ENCODE peak calls at places on chromosomes 5 and 9, in nine cellular contexts. One of them, this sample, is unnamed.

GRCh38 chr5:166926098-166926497 is 1365.3 kb upstream of the WWC1 start:
- DNase-seq in SK-N-SH: no peak
- DNase-seq in WERI-Rb-1: no peak
- DNase-seq in OCI-LY7: no peak
- DNase-seq in upper lobe of left lung: no peak
- DNase-seq in naive thymus-derived CD4-positive, alpha-beta T cell: no peak
- DNase-seq in tibial artery: no peak
- DNase-seq in CD8-positive, alpha-beta T cell: no peak
- DNase-seq in CD4-positive, CD25-positive, alpha-beta regulatory T cell: no peak
- DNase-seq in this sample: no peak

GRCh38 chr5:176723440-176723839 is 76.2 kb downstream of the TSPAN17 start:
- DNase-seq in SK-N-SH: no peak
- DNase-seq in WERI-Rb-1: no peak
- DNase-seq in OCI-LY7: no peak
- DNase-seq in upper lobe of left lung: no peak
- DNase-seq in naive thymus-derived CD4-positive, alpha-beta T cell: no peak
- DNase-seq in tibial artery: no peak
- DNase-seq in CD8-positive, alpha-beta T cell: no peak
- DNase-seq in CD4-positive, CD25-positive, alpha-beta regulatory T cell: no peak
- DNase-seq in this sample: no peak

GRCh38 chr5:92909545-92909962 is 671.5 kb downstream of the NR2F1-AS1 start:
- DNase-seq in SK-N-SH: peak
- DNase-seq in WERI-Rb-1: peak
- DNase-seq in OCI-LY7: peak
- DNase-seq in upper lobe of left lung: no peak
- DNase-seq in naive thymus-derived CD4-positive, alpha-beta T cell: no peak
- DNase-seq in tibial artery: no peak
- DNase-seq in CD8-positive, alpha-beta T cell: no peak
- DNase-seq in CD4-positive, CD25-positive, alpha-beta regulatory T cell: no peak
- DNase-seq in this sample: no peak

GRCh38 chr5:68333649-68334549 is 118.3 kb downstream of the PIK3R1 start:
- DNase-seq in SK-N-SH: no peak
- DNase-seq in WERI-Rb-1: no peak
- DNase-seq in OCI-LY7: no peak
- DNase-seq in upper lobe of left lung: no peak
- DNase-seq in naive thymus-derived CD4-positive, alpha-beta T cell: no peak
- DNase-seq in tibial artery: no peak
- DNase-seq in CD8-positive, alpha-beta T cell: no peak
- DNase-seq in CD4-positive, CD25-positive, alpha-beta regulatory T cell: no peak
- DNase-seq in this sample: no peak

GRCh38 chr9:26551971-26552370 is 340.6 kb downstream of the CAAP1 start:
- DNase-seq in SK-N-SH: no peak
- DNase-seq in WERI-Rb-1: no peak
- DNase-seq in OCI-LY7: no peak
- DNase-seq in upper lobe of left lung: no peak
- DNase-seq in naive thymus-derived CD4-positive, alpha-beta T cell: no peak
- DNase-seq in tibial artery: no peak
- DNase-seq in CD8-positive, alpha-beta T cell: no peak
- DNase-seq in CD4-positive, CD25-positive, alpha-beta regulatory T cell: no peak
- DNase-seq in this sample: no peak

GRCh38 chr9:38443181-38443580 is 18.9 kb upstream of the IGFBPL1 start:
- DNase-seq in SK-N-SH: no peak
- DNase-seq in WERI-Rb-1: no peak
- DNase-seq in OCI-LY7: no peak
- DNase-seq in upper lobe of left lung: no peak
- DNase-seq in naive thymus-derived CD4-positive, alpha-beta T cell: no peak
- DNase-seq in tibial artery: no peak
- DNase-seq in CD8-positive, alpha-beta T cell: no peak
- DNase-seq in CD4-positive, CD25-positive, alpha-beta regulatory T cell: no peak
- DNase-seq in this sample: no peak

GRCh38 chr9:131423171-131423581 is 29.3 kb downstream of the PRRC2B start:
- DNase-seq in SK-N-SH: peak
- DNase-seq in WERI-Rb-1: no peak
- DNase-seq in OCI-LY7: no peak
- DNase-seq in upper lobe of left lung: peak
- DNase-seq in naive thymus-derived CD4-positive, alpha-beta T cell: no peak
- DNase-seq in tibial artery: peak
- DNase-seq in CD8-positive, alpha-beta T cell: no peak
- DNase-seq in CD4-positive, CD25-positive, alpha-beta regulatory T cell: no peak
- DNase-seq in this sample: peak

GRCh38 chr5:141940695-141941271 is 17.1 kb downstream of the DELE1 start:
- DNase-seq in SK-N-SH: no peak
- DNase-seq in WERI-Rb-1: no peak
- DNase-seq in OCI-LY7: no peak
- DNase-seq in upper lobe of left lung: no peak
- DNase-seq in naive thymus-derived CD4-positive, alpha-beta T cell: no peak
- DNase-seq in tibial artery: peak
- DNase-seq in CD8-positive, alpha-beta T cell: no peak
- DNase-seq in CD4-positive, CD25-positive, alpha-beta regulatory T cell: no peak
- DNase-seq in this sample: no peak

DNA sequence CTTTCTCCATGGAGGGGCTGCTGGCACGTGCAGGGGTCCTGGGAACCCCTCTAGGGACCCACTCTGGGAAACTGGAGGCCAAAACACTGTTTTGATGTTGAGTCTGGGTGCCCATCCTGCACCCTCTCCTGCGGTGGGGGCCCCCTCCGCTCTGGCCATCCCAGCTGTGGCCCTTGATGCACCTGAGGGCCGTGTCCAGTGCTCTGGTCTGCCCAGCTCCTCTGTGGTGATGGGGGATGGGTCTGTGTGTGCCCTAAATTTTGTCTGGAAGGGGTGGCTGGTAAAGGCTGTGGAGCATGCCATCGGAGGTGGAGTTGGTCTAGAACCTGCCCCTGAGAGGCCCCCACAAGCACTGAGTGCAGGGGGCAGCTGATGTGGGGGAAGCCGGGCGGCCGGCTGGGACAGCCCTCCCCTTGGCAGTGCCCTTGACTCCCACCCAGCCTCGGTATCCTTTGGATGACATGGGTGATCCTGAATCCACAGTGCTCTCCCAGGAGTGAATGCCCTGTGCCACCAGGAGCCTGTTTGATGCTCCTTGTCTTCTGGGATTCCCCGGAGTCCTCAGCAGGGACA is 26.3 kb downstream of the AHRR start:
- DNase-seq in SK-N-SH: no peak
- DNase-seq in WERI-Rb-1: no peak
- DNase-seq in OCI-LY7: no peak
- DNase-seq in upper lobe of left lung: peak
- DNase-seq in naive thymus-derived CD4-positive, alpha-beta T cell: no peak
- DNase-seq in tibial artery: no peak
- DNase-seq in CD8-positive, alpha-beta T cell: no peak
- DNase-seq in CD4-positive, CD25-positive, alpha-beta regulatory T cell: no peak
- DNase-seq in this sample: no peak
- H3K4me3 ChIP-seq in SK-N-SH: no peak
- H3K4me3 ChIP-seq in WERI-Rb-1: no peak
- H3K4me3 ChIP-seq in OCI-LY7: no peak
- H3K4me3 ChIP-seq in upper lobe of left lung: no peak
- H3K4me3 ChIP-seq in naive thymus-derived CD4-positive, alpha-beta T cell: no peak
- H3K4me3 ChIP-seq in tibial artery: no peak
- H3K4me3 ChIP-seq in CD8-positive, alpha-beta T cell: no peak
- H3K4me3 ChIP-seq in CD4-positive, CD25-positive, alpha-beta regulatory T cell: no peak
- H3K4me3 ChIP-seq in this sample: no peak

GRCh38 chr9:121353246-121353975 is 16.6 kb downstream of the STOM start:
- DNase-seq in SK-N-SH: no peak
- DNase-seq in WERI-Rb-1: no peak
- DNase-seq in OCI-LY7: no peak
- DNase-seq in upper lobe of left lung: no peak
- DNase-seq in naive thymus-derived CD4-positive, alpha-beta T cell: peak
- DNase-seq in tibial artery: no peak
- DNase-seq in CD8-positive, alpha-beta T cell: peak
- DNase-seq in CD4-positive, CD25-positive, alpha-beta regulatory T cell: peak
- DNase-seq in this sample: no peak
- H3K27ac ChIP-seq in SK-N-SH: no peak
- H3K27ac ChIP-seq in WERI-Rb-1: no peak
- H3K27ac ChIP-seq in OCI-LY7: no peak
- H3K27ac ChIP-seq in upper lobe of left lung: peak
- H3K27ac ChIP-seq in naive thymus-derived CD4-positive, alpha-beta T cell: no peak
- H3K27ac ChIP-seq in tibial artery: no peak
- H3K27ac ChIP-seq in CD8-positive, alpha-beta T cell: no peak
- H3K27ac ChIP-seq in CD4-positive, CD25-positive, alpha-beta regulatory T cell: no peak
- H3K27ac ChIP-seq in this sample: no peak

DNA sequence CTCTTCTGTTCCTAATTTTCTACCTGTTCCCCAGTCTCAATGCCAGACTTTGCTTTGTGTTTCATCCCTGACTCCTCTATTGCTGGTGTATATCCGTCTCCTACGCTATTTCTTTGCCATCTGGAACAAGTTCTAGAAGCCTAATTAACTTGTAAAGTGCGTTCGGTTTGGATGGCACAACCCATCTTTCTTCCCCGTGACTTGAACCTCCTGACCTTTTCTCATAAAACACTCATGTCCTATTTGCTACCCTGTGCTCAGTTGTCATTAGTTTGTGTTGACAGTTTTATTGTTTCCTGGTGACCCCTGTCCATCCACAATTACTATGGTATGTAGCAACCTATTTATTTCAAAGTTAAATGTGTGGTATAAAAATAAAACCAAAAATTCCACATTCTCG is 323.5 kb downstream of the TLE4 start:
- DNase-seq in SK-N-SH: no peak
- DNase-seq in WERI-Rb-1: no peak
- DNase-seq in OCI-LY7: no peak
- DNase-seq in upper lobe of left lung: no peak
- DNase-seq in naive thymus-derived CD4-positive, alpha-beta T cell: no peak
- DNase-seq in tibial artery: no peak
- DNase-seq in CD8-positive, alpha-beta T cell: no peak
- DNase-seq in CD4-positive, CD25-positive, alpha-beta regulatory T cell: no peak
- DNase-seq in this sample: no peak
- H3K4me3 ChIP-seq in SK-N-SH: no peak
- H3K4me3 ChIP-seq in WERI-Rb-1: no peak
- H3K4me3 ChIP-seq in OCI-LY7: no peak
- H3K4me3 ChIP-seq in upper lobe of left lung: no peak
- H3K4me3 ChIP-seq in naive thymus-derived CD4-positive, alpha-beta T cell: no peak
- H3K4me3 ChIP-seq in tibial artery: no peak
- H3K4me3 ChIP-seq in CD8-positive, alpha-beta T cell: no peak
- H3K4me3 ChIP-seq in CD4-positive, CD25-positive, alpha-beta regulatory T cell: no peak
- H3K4me3 ChIP-seq in this sample: no peak

GRCh38 chr5:151003503-151003860 is 16.9 kb upstream of the GPX3 start:
- DNase-seq in SK-N-SH: no peak
- DNase-seq in WERI-Rb-1: no peak
- DNase-seq in OCI-LY7: no peak
- DNase-seq in upper lobe of left lung: no peak
- DNase-seq in naive thymus-derived CD4-positive, alpha-beta T cell: no peak
- DNase-seq in tibial artery: no peak
- DNase-seq in CD8-positive, alpha-beta T cell: no peak
- DNase-seq in CD4-positive, CD25-positive, alpha-beta regulatory T cell: no peak
- DNase-seq in this sample: no peak
- H3K27ac ChIP-seq in SK-N-SH: no peak
- H3K27ac ChIP-seq in WERI-Rb-1: no peak
- H3K27ac ChIP-seq in OCI-LY7: no peak
- H3K27ac ChIP-seq in upper lobe of left lung: peak
- H3K27ac ChIP-seq in naive thymus-derived CD4-positive, alpha-beta T cell: no peak
- H3K27ac ChIP-seq in tibial artery: peak
- H3K27ac ChIP-seq in CD8-positive, alpha-beta T cell: no peak
- H3K27ac ChIP-seq in CD4-positive, CD25-positive, alpha-beta regulatory T cell: no peak
- H3K27ac ChIP-seq in this sample: no peak

GRCh38 chr9:6471231-6471630 is 58.2 kb downstream of the UHRF2 start:
- DNase-seq in SK-N-SH: no peak
- DNase-seq in WERI-Rb-1: no peak
- DNase-seq in OCI-LY7: no peak
- DNase-seq in upper lobe of left lung: no peak
- DNase-seq in naive thymus-derived CD4-positive, alpha-beta T cell: no peak
- DNase-seq in tibial artery: no peak
- DNase-seq in CD8-positive, alpha-beta T cell: no peak
- DNase-seq in CD4-positive, CD25-positive, alpha-beta regulatory T cell: no peak
- DNase-seq in this sample: no peak
- H3K4me3 ChIP-seq in SK-N-SH: no peak
- H3K4me3 ChIP-seq in WERI-Rb-1: no peak
- H3K4me3 ChIP-seq in OCI-LY7: no peak
- H3K4me3 ChIP-seq in upper lobe of left lung: no peak
- H3K4me3 ChIP-seq in naive thymus-derived CD4-positive, alpha-beta T cell: no peak
- H3K4me3 ChIP-seq in tibial artery: no peak
- H3K4me3 ChIP-seq in CD8-positive, alpha-beta T cell: no peak
- H3K4me3 ChIP-seq in CD4-positive, CD25-positive, alpha-beta regulatory T cell: no peak
- H3K4me3 ChIP-seq in this sample: no peak

GRCh38 chr5:40847525-40847924 is 6.4 kb downstream of the CARD6 start:
- DNase-seq in SK-N-SH: no peak
- DNase-seq in WERI-Rb-1: no peak
- DNase-seq in OCI-LY7: no peak
- DNase-seq in upper lobe of left lung: no peak
- DNase-seq in naive thymus-derived CD4-positive, alpha-beta T cell: no peak
- DNase-seq in tibial artery: no peak
- DNase-seq in CD8-positive, alpha-beta T cell: no peak
- DNase-seq in CD4-positive, CD25-positive, alpha-beta regulatory T cell: no peak
- DNase-seq in this sample: no peak

GRCh38 chr5:40841068-40841805 is at the start of gene CARD6:
- DNase-seq in SK-N-SH: no peak
- DNase-seq in WERI-Rb-1: no peak
- DNase-seq in OCI-LY7: no peak
- DNase-seq in upper lobe of left lung: no peak
- DNase-seq in naive thymus-derived CD4-positive, alpha-beta T cell: no peak
- DNase-seq in tibial artery: no peak
- DNase-seq in CD8-positive, alpha-beta T cell: no peak
- DNase-seq in CD4-positive, CD25-positive, alpha-beta regulatory T cell: peak
- DNase-seq in this sample: no peak

GRCh38 chr5:40842351-40842750 is 1.2 kb downstream of the CARD6 start:
- DNase-seq in SK-N-SH: no peak
- DNase-seq in WERI-Rb-1: no peak
- DNase-seq in OCI-LY7: no peak
- DNase-seq in upper lobe of left lung: no peak
- DNase-seq in naive thymus-derived CD4-positive, alpha-beta T cell: no peak
- DNase-seq in tibial artery: no peak
- DNase-seq in CD8-positive, alpha-beta T cell: no peak
- DNase-seq in CD4-positive, CD25-positive, alpha-beta regulatory T cell: no peak
- DNase-seq in this sample: no peak

GRCh38 chr5:40844565-40844964 is 3.4 kb downstream of the CARD6 start:
- DNase-seq in SK-N-SH: no peak
- DNase-seq in WERI-Rb-1: no peak
- DNase-seq in OCI-LY7: no peak
- DNase-seq in upper lobe of left lung: no peak
- DNase-seq in naive thymus-derived CD4-positive, alpha-beta T cell: no peak
- DNase-seq in tibial artery: no peak
- DNase-seq in CD8-positive, alpha-beta T cell: no peak
- DNase-seq in CD4-positive, CD25-positive, alpha-beta regulatory T cell: no peak
- DNase-seq in this sample: no peak

DNA sequence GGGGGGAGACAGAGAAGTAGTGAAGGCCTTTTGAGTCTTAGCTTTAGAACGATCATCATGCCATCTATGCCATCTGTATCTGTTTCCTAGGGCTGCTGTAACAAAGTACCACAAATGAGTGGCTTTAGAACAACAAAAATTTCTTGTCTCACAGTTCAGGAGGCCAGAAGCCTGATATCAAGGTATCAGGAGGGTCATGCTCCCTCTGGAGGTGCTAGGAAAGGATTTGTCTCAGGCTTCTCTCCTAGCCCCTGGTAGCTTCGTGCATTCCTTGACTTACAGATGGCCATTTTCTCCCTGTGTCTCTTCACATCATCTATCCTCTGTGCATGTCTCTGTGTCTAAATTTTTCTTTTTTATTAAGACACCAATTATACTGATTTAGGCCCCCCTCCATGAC is 5.2 kb downstream of the CARD6 start:
- DNase-seq in SK-N-SH: no peak
- DNase-seq in WERI-Rb-1: no peak
- DNase-seq in OCI-LY7: no peak
- DNase-seq in upper lobe of left lung: no peak
- DNase-seq in naive thymus-derived CD4-positive, alpha-beta T cell: no peak
- DNase-seq in tibial artery: no peak
- DNase-seq in CD8-positive, alpha-beta T cell: no peak
- DNase-seq in CD4-positive, CD25-positive, alpha-beta regulatory T cell: no peak
- DNase-seq in this sample: no peak
- H3K27ac ChIP-seq in SK-N-SH: no peak
- H3K27ac ChIP-seq in WERI-Rb-1: no peak
- H3K27ac ChIP-seq in OCI-LY7: no peak
- H3K27ac ChIP-seq in upper lobe of left lung: no peak
- H3K27ac ChIP-seq in naive thymus-derived CD4-positive, alpha-beta T cell: no peak
- H3K27ac ChIP-seq in tibial artery: no peak
- H3K27ac ChIP-seq in CD8-positive, alpha-beta T cell: no peak
- H3K27ac ChIP-seq in CD4-positive, CD25-positive, alpha-beta regulatory T cell: no peak
- H3K27ac ChIP-seq in this sample: no peak

This sample was measured in pancreas.